ENCODE peak calls at places on chromosomes 2 and 18, in six cellular contexts. J is lung, R is A549, B is left ventricle myocardium inferior, F is endothelial cell of umbilical vein, U is vagina. O is an unnamed sample.

GRCh38 chr2:226995625-226996041 is 159.8 kb downstream of the RHBDD1 start:
- DNase-seq in J (no peak), R (no peak), B (peak; percentile 29), F (no peak), U (no peak), O (peak; percentile 16)

GRCh38 chr2:16816522-16816921 is 150.9 kb upstream of the CYRIA start:
- DNase-seq in J (no peak), R (no peak), B (no peak), F (no peak), U (no peak), O (no peak)

GRCh38 chr2:151996243-151997003 is 102.4 kb downstream of the CACNB4 start:
- DNase-seq in J (no peak), R (no peak), B (no peak), F (no peak), U (no peak), O (no peak)

GRCh38 chr2:112031916-112032582 is 23.0 kb upstream of the TMEM87B start:
- DNase-seq in J (peak; percentile 72), R (no peak), B (no peak), F (peak; percentile 88), U (no peak), O (no peak)

GRCh38 chr2:10966056-10966455 is 54.3 kb downstream of the KCNF1 start:
- DNase-seq in J (no peak), R (no peak), B (no peak), F (no peak), U (no peak), O (no peak)

GRCh38 chr18:58005885-58006523 is 38.0 kb upstream of the NEDD4L start:
- DNase-seq in J (no peak), R (no peak), B (no peak), F (no peak), U (no peak), O (no peak)

GRCh38 chr2:144448389-144449027 is 71.4 kb downstream of the ZEB2 start:
- DNase-seq in J (no peak), R (no peak), B (no peak), F (no peak), U (no peak), O (no peak)

GRCh38 chr2:85502720-85503119 is 36.2 kb upstream of the MAT2A start:
- DNase-seq in J (no peak), R (no peak), B (no peak), F (no peak), U (no peak), O (no peak)

GRCh38 chr2:108101481-108101880 is 115.2 kb downstream of the SLC5A7 start:
- DNase-seq in J (no peak), R (no peak), B (no peak), F (no peak), U (no peak), O (no peak)

GRCh38 chr2:15777795-15778371 is 162.5 kb upstream of the MYCN start:
- DNase-seq in J (no peak), R (no peak), B (no peak), F (no peak), U (no peak), O (no peak)

GRCh38 chr2:15776992-15777702 is 163.2 kb upstream of the MYCN start:
- DNase-seq in J (no peak), R (no peak), B (no peak), F (no peak), U (no peak), O (no peak)

GRCh38 chr2:15773846-15774245 is 166.5 kb upstream of the MYCN start:
- DNase-seq in J (no peak), R (no peak), B (no peak), F (no peak), U (no peak), O (no peak)

GRCh38 chr2:15776629-15776919 is 163.8 kb upstream of the MYCN start:
- DNase-seq in J (no peak), R (no peak), B (no peak), F (no peak), U (no peak), O (no peak)

DNA sequence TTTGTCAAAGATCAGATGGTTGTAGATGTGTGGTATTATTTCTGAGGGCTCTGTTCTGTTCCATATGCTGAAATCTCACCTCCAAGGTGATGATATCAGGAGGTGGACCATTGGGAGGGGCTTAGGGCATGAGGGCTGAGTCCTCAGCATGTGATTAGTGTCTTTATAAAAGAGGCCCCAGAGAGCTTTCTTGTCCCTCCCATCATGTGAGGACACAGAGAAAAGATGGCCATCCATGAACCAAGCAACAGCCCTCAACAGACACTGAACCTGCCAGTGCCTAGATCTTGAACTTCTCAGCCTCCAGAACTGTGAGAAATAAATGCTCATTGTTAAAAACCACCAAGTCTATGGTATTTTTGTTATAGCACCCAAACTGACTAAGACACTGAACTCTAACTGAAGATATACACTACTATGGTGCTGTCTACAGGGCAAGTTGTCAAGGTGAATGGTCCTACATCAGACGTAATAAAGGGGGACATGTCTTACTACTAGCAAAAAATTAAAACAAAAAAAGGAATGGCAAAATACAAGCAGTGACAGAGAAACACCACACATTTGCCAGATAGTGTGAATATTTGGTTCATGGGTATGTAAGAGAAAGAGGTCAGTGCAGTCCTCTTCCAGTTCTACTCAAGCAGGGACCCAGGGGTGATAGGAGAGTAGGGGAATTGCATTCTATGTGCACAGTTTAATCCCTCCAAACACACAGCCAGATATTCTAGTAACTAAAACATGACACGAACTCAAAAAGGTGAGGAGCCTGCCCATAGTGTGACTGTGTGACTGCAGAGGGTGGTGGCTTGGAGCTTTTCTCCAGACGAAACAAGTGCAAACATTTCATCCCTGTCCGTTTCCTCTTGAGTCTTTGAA is 164.4 kb upstream of the MYCN start:
- DNase-seq in J (no peak), R (no peak), B (no peak), F (no peak), U (no peak), O (no peak)
- H3K9me3 ChIP-seq in J (peaks cover 2% of the 10 kb centered on the region), R (no peaks in the 10 kb centered on the region), B (no peaks in the 10 kb centered on the region), F (no peaks in the 10 kb centered on the region), U (no peaks in the 10 kb centered on the region), O (no peaks in the 10 kb centered on the region)

GRCh38 chr2:60551241-60552095 is 2.0 kb downstream of the BCL11A start:
- DNase-seq in J (no peak), R (no peak), B (no peak), F (no peak), U (no peak), O (no peak)
- H3K4me3 ChIP-seq in J (no peak overlapping the region), R (peak overlapping the region; percentile 63), B (peak overlapping the region; percentile 73), F (peak overlapping the region; percentile 34), U (peak overlapping the region; percentile 49), O (peak overlapping the region; percentile 25)

DNA sequence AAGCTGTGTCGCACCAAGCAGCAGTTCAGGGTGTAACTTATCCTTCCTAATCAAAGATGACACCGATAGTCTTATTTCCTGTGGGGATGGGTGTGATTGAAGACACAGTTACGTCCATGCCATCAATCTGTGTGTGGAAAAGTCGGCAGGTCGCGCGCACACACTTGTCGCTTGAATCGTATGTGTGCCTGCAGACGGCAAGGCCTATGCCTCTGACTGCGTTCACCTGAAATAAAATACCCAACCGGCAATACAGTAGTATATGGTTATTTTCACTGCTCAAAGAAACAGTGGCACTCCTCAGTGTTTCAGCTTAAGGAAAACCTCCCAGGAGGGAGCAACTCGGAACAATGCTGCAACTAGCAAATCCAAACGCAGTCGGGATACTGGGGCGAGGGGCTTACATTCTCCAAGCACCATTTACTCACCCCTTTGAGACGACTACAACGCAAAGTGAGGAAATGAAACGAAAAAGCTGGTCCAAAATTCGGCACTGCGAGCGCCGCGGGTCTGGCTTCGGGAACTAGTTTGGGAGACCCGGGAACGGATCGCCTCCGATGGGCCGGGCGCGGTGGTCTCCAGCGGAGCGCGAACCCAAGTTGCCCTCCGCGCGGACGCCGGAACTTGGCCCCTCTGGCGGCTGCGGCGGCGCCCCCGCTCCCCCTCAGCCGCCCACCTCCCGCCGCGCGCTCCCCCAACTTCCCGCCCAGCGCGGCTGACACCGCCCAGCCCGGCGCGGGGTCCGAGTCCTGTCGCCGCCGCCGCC is 680 bp downstream of the PRKD3 start:
- DNase-seq in J (no peak), R (no peak), B (peak; percentile 27), F (peak; percentile 71), U (no peak), O (no peak)
- H3K4me1 ChIP-seq in J (peaks cover 6% of the 10 kb centered on the region), R (peaks cover 9% of the 10 kb centered on the region), B (peaks cover 53% of the 10 kb centered on the region), F (peaks cover 27% of the 10 kb centered on the region), U (peaks cover 48% of the 10 kb centered on the region), O (peaks cover 33% of the 10 kb centered on the region)

DNA sequence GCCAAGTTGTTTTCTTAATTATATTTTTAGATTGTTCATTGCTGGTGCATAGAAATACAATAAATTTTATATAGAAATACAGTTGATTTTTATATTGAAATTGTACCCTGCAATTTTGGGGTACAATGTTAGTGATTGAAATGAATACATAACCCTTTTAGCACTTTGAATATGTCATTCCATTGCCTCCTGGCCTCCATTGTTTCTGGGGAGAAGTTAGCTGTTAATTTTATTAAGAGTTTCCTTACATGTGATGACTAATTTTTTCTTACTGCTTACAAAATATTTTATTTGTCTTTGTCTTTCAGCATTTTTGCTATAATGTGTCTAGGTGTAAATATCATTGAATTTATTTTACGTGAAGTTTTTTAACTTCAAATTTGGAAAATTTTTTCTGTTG is 176.5 kb upstream of the DCC start:
- DNase-seq in J (no peak), R (no peak), B (no peak), F (no peak), U (no peak), O (no peak)
- H3K9me3 ChIP-seq in J (peaks cover 1% of the 10 kb centered on the region), R (no peaks in the 10 kb centered on the region), B (peaks cover 14% of the 10 kb centered on the region), F (peaks cover 4% of the 10 kb centered on the region), U (no peaks in the 10 kb centered on the region), O (no peaks in the 10 kb centered on the region)

GRCh38 chr18:5068856-5069255 is 128.2 kb downstream of the AKAIN1 start:
- DNase-seq in J (no peak), R (no peak), B (no peak), F (no peak), U (no peak), O (no peak)
- H3K4me3 ChIP-seq in J (no peak overlapping the region), R (no peak overlapping the region), B (no peak overlapping the region), F (no peak overlapping the region), U (no peak overlapping the region), O (no peak overlapping the region)

GRCh38 chr2:174338626-174339570 is 4.1 kb downstream of the SP9 start:
- DNase-seq in J (no peak), R (no peak), B (no peak), F (peak; percentile 31), U (no peak), O (no peak)
- H3K4me1 ChIP-seq in J (no peaks in the 10 kb centered on the region), R (peaks cover 22% of the 10 kb centered on the region), B (peaks cover 77% of the 10 kb centered on the region), F (peaks cover 37% of the 10 kb centered on the region), U (peaks cover 65% of the 10 kb centered on the region), O (peaks cover 17% of the 10 kb centered on the region)

DNA sequence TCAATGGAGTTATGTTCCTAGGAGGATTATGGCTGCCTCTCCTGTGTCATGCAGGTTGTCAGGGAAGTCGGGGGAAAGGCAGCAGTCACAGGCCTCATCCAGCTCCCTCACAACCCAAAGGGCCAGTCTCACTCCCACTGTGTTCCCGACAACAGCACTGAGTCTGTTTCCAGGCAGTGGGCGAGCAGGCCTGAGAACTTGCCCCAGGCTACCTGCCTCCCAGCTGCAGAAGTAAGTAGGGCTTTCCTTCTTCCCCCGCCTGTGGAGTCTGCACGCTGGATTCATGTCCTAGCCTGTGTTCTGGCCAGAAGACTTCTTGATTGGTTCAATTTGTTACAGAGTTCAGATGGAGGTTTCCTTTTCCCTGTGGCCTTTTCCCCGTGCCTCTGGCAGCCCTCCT is 8.2 kb upstream of the ZNF638 start:
- DNase-seq in J (no peak), R (no peak), B (no peak), F (no peak), U (no peak), O (no peak)
- H3K9me3 ChIP-seq in J (peaks cover 4% of the 10 kb centered on the region), R (peaks cover 22% of the 10 kb centered on the region), B (peaks cover 40% of the 10 kb centered on the region), F (no peaks in the 10 kb centered on the region), U (peaks cover 4% of the 10 kb centered on the region), O (peaks cover 9% of the 10 kb centered on the region)

GRCh38 chr2:230660294-230661060 is 52.2 kb upstream of the CAB39 start:
- DNase-seq in J (peak; percentile 57), R (no peak), B (peak; percentile 60), F (no peak), U (no peak), O (no peak)
- H3K4me3 ChIP-seq in J (no peak overlapping the region), R (no peak overlapping the region), B (no peak overlapping the region), F (no peak overlapping the region), U (no peak overlapping the region), O (no peak overlapping the region)